ENCODE peak calls at places on chromosomes 5 and 9, in seven cellular contexts. L is brain microvascular endothelial cell; O is CD8-positive, alpha-beta T cell; N is tibial nerve; C is mesothelial cell of epicardium; X is fibroblast of the aortic adventitia; D is transverse colon. U is an unnamed sample.
A peak's percentile ranks its signal among the peaks of the same experiment; 100 is the strongest.

GRCh38 chr5:143980506-143980905 is 168.5 kb downstream of the HMHB1 start:
- DNase-seq in L (no peak), O (no peak), N (no peak), C (no peak), X (peak; percentile 10), D (no peak), U (no peak)

GRCh38 chr5:73376618-73377170 is 71.9 kb downstream of the FOXD1 start:
- DNase-seq in L (peak; percentile 58), O (no peak), N (no peak), C (no peak), X (peak; percentile 67), D (no peak), U (no peak)

GRCh38 chr9:88230612-88231011 is 92.3 kb upstream of the SPATA31C2 start:
- DNase-seq in L (no peak), O (no peak), N (no peak), C (no peak), X (peak; percentile 3), D (no peak), U (no peak)

GRCh38 chr5:137078171-137078665 is 420.9 kb downstream of the SPOCK1 start:
- DNase-seq in L (no peak), O (no peak), N (no peak), C (no peak), X (peak; percentile 20), D (no peak), U (no peak)

GRCh38 chr5:107635276-107635675 is 35.5 kb downstream of the EFNA5 start:
- DNase-seq in L (no peak), O (no peak), N (no peak), C (no peak), X (no peak), D (no peak), U (no peak)

GRCh38 chr9:76761448-76761847 is 2.8 kb upstream of the PCA3 start:
- DNase-seq in L (no peak), O (no peak), N (no peak), C (no peak), X (peak; percentile 34), D (no peak), U (no peak)

GRCh38 chr5:100517301-100517974 is 17.7 kb upstream of the FAM174A start:
- DNase-seq in L (no peak), O (no peak), N (no peak), C (no peak), X (no peak), D (peak; percentile 63), U (no peak)

GRCh38 chr5:172866802-172867748 is 33.0 kb downstream of the ERGIC1 start:
- DNase-seq in L (no peak), O (no peak), N (no peak), C (no peak), X (no peak), D (no peak), U (no peak)

GRCh38 chr9:37209431-37210386 is 89.3 kb downstream of the ZCCHC7 start:
- DNase-seq in L (no peak), O (no peak), N (no peak), C (no peak), X (no peak), D (no peak), U (no peak)

GRCh38 chr9:131366745-131367401 is 27.0 kb upstream of the PRRC2B start:
- DNase-seq in L (peak; percentile 38), O (no peak), N (no peak), C (no peak), X (peak; percentile 88), D (peak; percentile 25), U (no peak)

GRCh38 chr9:114050226-114050568 is 27.9 kb downstream of the AMBP start:
- DNase-seq in L (no peak), O (no peak), N (no peak), C (no peak), X (no peak), D (no peak), U (no peak)

GRCh38 chr9:137478613-137479314 is 19.6 kb upstream of the NSMF start:
- DNase-seq in L (no peak), O (no peak), N (no peak), C (no peak), X (no peak), D (no peak), U (no peak)

GRCh38 chr5:145991044-145991575 is 54.7 kb downstream of the SH3RF2 start:
- DNase-seq in L (peak; percentile 45), O (no peak), N (no peak), C (no peak), X (peak; percentile 77), D (no peak), U (no peak)

GRCh38 chr9:96293481-96293880 is 8.5 kb downstream of the HSD17B3 start:
- DNase-seq in L (peak; percentile 33), O (no peak), N (no peak), C (no peak), X (no peak), D (no peak), U (no peak)

GRCh38 chr5:150335778-150336177 is 21.7 kb upstream of the TCOF1 start:
- DNase-seq in L (no peak), O (no peak), N (no peak), C (no peak), X (no peak), D (no peak), U (no peak)

GRCh38 chr5:29077451-29077850 is 2039.1 kb upstream of the CDH9 start:
- DNase-seq in L (peak; percentile 11), O (no peak), N (no peak), C (no peak), X (no peak), D (no peak), U (no peak)

GRCh38 chr9:23644906-23645305 is 181.1 kb downstream of the ELAVL2 start:
- DNase-seq in L (no peak), O (no peak), N (no peak), C (no peak), X (no peak), D (no peak), U (no peak)

GRCh38 chr9:73847536-73847935 is 649.6 kb upstream of the RORB start:
- DNase-seq in L (no peak), O (no peak), N (no peak), C (no peak), X (no peak), D (no peak), U (no peak)

GRCh38 chr9:31808770-31809169 is 575.7 kb upstream of the ACO1 start:
- DNase-seq in L (no peak), O (no peak), N (no peak), C (no peak), X (no peak), D (no peak), U (no peak)

DNA sequence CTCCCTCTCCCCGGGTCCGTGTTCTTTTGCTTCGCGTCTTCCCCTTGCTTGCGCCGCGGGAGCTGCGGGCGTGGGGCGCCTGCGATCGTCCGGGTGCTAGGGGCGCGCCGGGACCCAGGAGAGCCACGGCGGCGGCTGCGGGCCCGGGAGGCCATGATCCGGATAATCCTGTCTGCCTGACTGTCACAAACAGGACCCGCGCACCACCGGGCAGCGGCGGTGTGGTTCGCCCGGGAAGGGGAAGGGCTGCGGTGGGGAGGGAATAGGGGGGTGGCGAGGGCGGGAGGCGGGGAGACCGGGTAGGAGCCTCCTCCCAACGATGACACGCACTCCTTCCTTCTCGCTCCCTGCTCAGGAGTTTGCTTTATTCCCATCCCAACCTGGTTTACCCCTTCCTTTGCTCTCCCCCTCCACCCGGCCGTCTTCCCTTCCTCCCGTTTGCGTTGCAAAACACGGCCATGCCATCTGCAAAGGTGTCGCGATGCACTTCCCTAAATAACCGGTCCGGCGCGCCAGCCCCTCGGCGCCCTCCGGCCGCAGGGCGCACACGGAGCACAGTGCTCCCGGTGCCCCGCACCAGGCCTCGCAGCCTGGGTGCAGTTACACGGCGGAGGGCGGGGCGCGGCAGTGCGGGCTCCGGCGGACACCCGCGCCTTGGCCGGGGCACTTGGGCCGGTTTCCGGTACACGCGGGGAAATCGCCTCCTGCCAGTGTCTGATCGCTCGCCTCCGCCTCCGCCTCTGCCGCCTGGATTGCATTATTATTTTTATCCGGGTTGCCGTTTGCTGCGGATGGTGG is 1.5 kb downstream of the SMARCA2 start:
- DNase-seq in L (peak; percentile 34), O (peak; percentile 59), N (peak; percentile 71), C (peak; percentile 67), X (peak; percentile 74), D (peak; percentile 85), U (peak; percentile 68)
- TF ChIP-seq CTCF in L (no peak), O (no peak), N (no peak), C (no peak), X (no peak), D (peak; percentile 34), U (no peak)

GRCh38 chr9:123738664-123739063 is 191.3 kb downstream of the DENND1A start:
- DNase-seq in L (no peak), O (no peak), N (no peak), C (no peak), X (no peak), D (no peak), U (no peak)
- TF ChIP-seq CTCF in L (no peak), O (no peak), N (no peak), C (no peak), X (no peak), D (no peak), U (no peak)

GRCh38 chr5:141852448-141852847 is 25.8 kb downstream of the PCDH1 start:
- DNase-seq in L (no peak), O (no peak), N (no peak), C (no peak), X (no peak), D (no peak), U (no peak)

GRCh38 chr5:141856030-141856790 is 22.0 kb downstream of the PCDH1 start:
- DNase-seq in L (no peak), O (no peak), N (no peak), C (no peak), X (no peak), D (no peak), U (no peak)

GRCh38 chr5:141851195-141851874 is 26.9 kb downstream of the PCDH1 start:
- DNase-seq in L (no peak), O (no peak), N (no peak), C (no peak), X (no peak), D (no peak), U (no peak)

GRCh38 chr5:141855265-141856029 is 22.8 kb downstream of the PCDH1 start:
- DNase-seq in L (no peak), O (no peak), N (no peak), C (no peak), X (no peak), D (no peak), U (no peak)

GRCh38 chr5:141853895-141854626 is 24.1 kb downstream of the PCDH1 start:
- DNase-seq in L (no peak), O (no peak), N (no peak), C (no peak), X (no peak), D (no peak), U (no peak)
- TF ChIP-seq CTCF in L (no peak), O (no peak), N (no peak), C (no peak), X (no peak), D (no peak), U (no peak)

DNA sequence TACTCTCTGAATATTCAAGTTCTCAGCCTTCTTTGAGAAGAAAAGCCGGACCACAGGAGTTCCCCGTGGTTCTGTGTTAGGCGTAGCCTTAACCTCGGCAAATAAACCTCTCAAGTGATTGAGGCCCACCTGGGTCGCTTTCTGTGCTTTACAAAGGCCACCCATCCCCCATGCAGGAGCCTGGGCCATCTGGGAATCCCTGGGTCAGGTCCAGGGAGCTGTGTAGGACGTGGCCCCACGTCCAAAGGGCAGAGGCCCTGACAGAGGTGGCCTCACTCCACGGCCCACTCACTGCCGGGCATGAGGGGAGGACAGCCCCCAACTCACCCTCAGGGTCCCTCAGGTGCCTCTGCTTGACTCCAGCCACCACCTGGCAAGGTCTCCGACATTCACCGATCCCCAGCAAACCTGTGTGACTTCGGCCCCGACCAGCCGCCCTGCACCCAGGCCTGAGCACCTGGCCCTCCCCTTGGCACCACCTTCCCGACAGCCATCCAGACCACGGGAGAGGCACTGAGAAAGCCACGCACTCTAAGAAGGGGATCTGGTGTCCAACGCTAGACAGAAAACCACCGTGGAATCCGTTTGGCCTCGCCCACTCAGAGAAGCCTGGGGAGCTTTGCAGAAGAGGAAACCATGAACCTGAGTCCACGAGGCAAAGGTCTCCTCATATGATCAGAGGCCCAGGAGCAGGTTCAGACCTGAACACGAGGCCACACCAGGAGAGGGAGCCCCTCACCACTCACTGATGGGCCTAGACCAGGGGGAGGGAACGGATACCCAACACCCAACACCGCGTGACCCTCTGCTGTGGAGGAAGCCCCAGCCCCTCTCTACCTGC is 4.5 kb downstream of the SLC12A7 start:
- DNase-seq in L (no peak), O (no peak), N (no peak), C (no peak), X (no peak), D (no peak), U (no peak)
- TF ChIP-seq CTCF in L (no peak), O (no peak), N (no peak), C (no peak), X (no peak), D (no peak), U (no peak)

U was measured in activated B cell treated with CpG ODN at 0.5 μM for 24 hours.